ENCODE peak calls at places on chromosomes 11 and 22, in four cellular contexts. Q is K562, I is SK-N-SH, Z is HepG2. O is an unnamed sample.

GRCh38 chr11:108403072-108403471 is 64.3 kb downstream of the C11orf65 start:
- DNase-seq in Z (no peak), I (no peak), Q (no peak), O (no peak)

GRCh38 chr11:102343789-102344188 is 3.2 kb upstream of the BIRC2 start:
- DNase-seq in I (no peak), Q (no peak), Z (no peak), O (no peak)

GRCh38 chr11:64566042-64566914 is 24.7 kb upstream of the SLC22A12 start:
- DNase-seq in Q (peak), I (peak), Z (peak), O (peak)

GRCh38 chr22:39215430-39216142 is 29.2 kb downstream of the PDGFB start:
- DNase-seq in Z (no peak), I (no peak), Q (peak), O (peak)

GRCh38 chr11:61007383-61007970 is 36.0 kb downstream of the CD6 start:
- DNase-seq in Q (peak), Z (no peak), I (peak), O (peak)

GRCh38 chr11:2434008-2434407 is 10.3 kb downstream of the TRPM5 start:
- DNase-seq in Q (no peak), I (no peak), Z (no peak), O (no peak)

GRCh38 chr11:12185914-12186313 is 75.5 kb downstream of the MICAL2 start:
- DNase-seq in I (peak), Z (no peak), Q (no peak), O (no peak)

GRCh38 chr11:106470230-106470629 is 392.8 kb downstream of the AASDHPPT start:
- DNase-seq in I (no peak), Q (no peak), Z (no peak), O (no peak)

GRCh38 chr11:46745995-46746394 is 27.0 kb downstream of the F2 start:
- DNase-seq in Q (no peak), I (no peak), Z (no peak), O (no peak)

GRCh38 chr11:36510567-36511020 is 522 bp upstream of the TRAF6 start:
- DNase-seq in Z (no peak), I (no peak), Q (no peak), O (no peak)

GRCh38 chr11:3984896-3985295 is 109.7 kb upstream of the RRM1 start:
- DNase-seq in Z (no peak), I (peak), Q (peak), O (peak)

GRCh38 chr11:112784323-112785073 is 176.7 kb upstream of the NCAM1 start:
- DNase-seq in Z (no peak), Q (peak), I (peak), O (no peak)

GRCh38 chr11:66278396-66279091 is 569 bp downstream of the CNIH2 start:
- DNase-seq in Z (no peak), Q (peak), I (peak), O (no peak)

GRCh38 chr11:22193348-22194051 is 615 bp downstream of the ANO5 start:
- DNase-seq in Q (peak), Z (no peak), I (peak), O (peak)

GRCh38 chr11:12886508-12886907 is 122.6 kb upstream of the RASSF10 start:
- DNase-seq in Q (no peak), I (no peak), Z (no peak), O (no peak)

GRCh38 chr11:76552987-76553386 is 108.2 kb downstream of the EMSY start:
- DNase-seq in Z (no peak), I (no peak), Q (no peak), O (no peak)

GRCh38 chr22:35484651-35485372 is 55.8 kb upstream of the RASD2 start:
- DNase-seq in Q (no peak), I (no peak), Z (no peak), O (no peak)

GRCh38 chr11:79932612-79933011 is 491.8 kb upstream of the TENM4 start:
- DNase-seq in I (no peak), Q (no peak), Z (no peak), O (no peak)

GRCh38 chr11:7890417-7891179 is 40.5 kb downstream of the OR10A6 start:
- DNase-seq in Q (no peak), I (no peak), Z (no peak), O (no peak)

GRCh38 chr11:100316990-100317389 is 370.1 kb upstream of the ARHGAP42 start:
- DNase-seq in Z (no peak), I (no peak), Q (no peak), O (no peak)

GRCh38 chr22:40818192-40818746 is 877 bp downstream of the SLC25A17 start:
- DNase-seq in I (no peak), Z (no peak), Q (no peak), O (no peak)

GRCh38 chr11:95256204-95256819 is 25.3 kb upstream of the SESN3 start:
- DNase-seq in Z (no peak), I (no peak), Q (no peak), O (no peak)

GRCh38 chr11:59291228-59291627 is 67.5 kb upstream of the OR5AN1 start:
- DNase-seq in I (no peak), Q (no peak), Z (no peak), O (no peak)

GRCh38 chr11:332651-333480 is 12.2 kb upstream of the IFITM3 start:
- DNase-seq in I (no peak), Q (no peak), Z (no peak), O (no peak)

GRCh38 chr11:65133724-65134123 is 595 bp downstream of the SYVN1 start:
- DNase-seq in I (no peak), Z (no peak), Q (no peak), O (no peak)

GRCh38 chr11:71240865-71241691 is 11.3 kb downstream of the SHANK2 start:
- DNase-seq in I (peak), Z (peak), Q (no peak), O (peak)

GRCh38 chr11:34869425-34869824 is 46.8 kb downstream of the APIP start:
- DNase-seq in Z (peak), Q (peak), I (peak), O (peak)

GRCh38 chr22:38406617-38407016 is 48.4 kb downstream of the KCNJ4 start:
- DNase-seq in Z (no peak), I (no peak), Q (no peak), O (no peak)

DNA sequence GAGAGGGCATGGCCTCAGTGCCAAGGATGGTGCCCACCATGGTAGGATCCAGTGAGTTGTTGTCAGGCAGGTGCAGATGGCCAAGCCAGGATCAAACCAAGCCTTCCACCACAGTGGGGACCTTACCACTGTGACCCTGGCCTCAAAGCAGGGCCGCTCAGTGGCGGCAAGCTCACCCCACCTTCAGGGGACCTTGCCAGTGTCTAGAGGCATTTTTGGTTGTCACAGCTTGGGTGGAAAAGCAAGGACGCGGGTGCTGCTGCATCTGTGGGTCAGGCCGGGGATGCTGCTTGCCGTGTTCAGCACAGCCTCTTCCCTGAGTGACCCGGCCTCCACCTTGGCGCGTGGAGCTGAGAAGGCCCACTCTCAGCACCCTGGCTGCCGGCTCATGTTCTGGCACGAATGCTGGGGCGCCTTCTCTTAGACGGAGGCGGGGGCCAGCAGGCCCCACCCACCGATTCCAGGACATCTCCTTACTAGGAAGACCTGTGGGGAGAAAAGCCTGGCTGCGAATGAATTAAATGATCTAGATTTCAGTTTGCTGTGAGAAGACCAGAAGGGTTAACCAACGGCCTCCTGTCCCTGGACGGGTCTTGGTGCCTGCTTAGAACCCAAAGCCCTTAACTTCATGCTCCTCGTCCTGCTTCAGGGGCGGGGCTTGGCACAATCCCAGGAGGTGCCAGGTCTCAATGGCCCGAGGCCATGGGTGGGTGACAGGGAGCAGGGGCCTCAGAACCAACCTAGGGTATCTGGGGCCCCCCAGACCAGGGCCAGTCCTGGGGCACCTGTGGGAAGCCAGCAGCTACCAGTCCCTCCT is 18.9 kb downstream of the TRMU start:
- DNase-seq in Z (no peak), I (no peak), Q (no peak), O (no peak)
- TF ChIP-seq FOXJ3 in Z (no peak), I (no peak), Q (no peak), O (no peak)

GRCh38 chr11:58023435-58023931 is at the start of gene OR9Q1:
- DNase-seq in I (no peak), Q (no peak), Z (no peak), O (no peak)

GRCh38 chr11:58027341-58027740 is 3.4 kb upstream of the OR6Q1 start:
- DNase-seq in Z (no peak), Q (no peak), I (no peak), O (no peak)

GRCh38 chr11:58030653-58031052 is at the start of gene OR6Q1:
- DNase-seq in Z (no peak), Q (no peak), I (no peak), O (no peak)

GRCh38 chr11:58024601-58025091 is 965 bp downstream of the OR9Q1 start:
- DNase-seq in Q (no peak), Z (no peak), I (no peak), O (no peak)

DNA sequence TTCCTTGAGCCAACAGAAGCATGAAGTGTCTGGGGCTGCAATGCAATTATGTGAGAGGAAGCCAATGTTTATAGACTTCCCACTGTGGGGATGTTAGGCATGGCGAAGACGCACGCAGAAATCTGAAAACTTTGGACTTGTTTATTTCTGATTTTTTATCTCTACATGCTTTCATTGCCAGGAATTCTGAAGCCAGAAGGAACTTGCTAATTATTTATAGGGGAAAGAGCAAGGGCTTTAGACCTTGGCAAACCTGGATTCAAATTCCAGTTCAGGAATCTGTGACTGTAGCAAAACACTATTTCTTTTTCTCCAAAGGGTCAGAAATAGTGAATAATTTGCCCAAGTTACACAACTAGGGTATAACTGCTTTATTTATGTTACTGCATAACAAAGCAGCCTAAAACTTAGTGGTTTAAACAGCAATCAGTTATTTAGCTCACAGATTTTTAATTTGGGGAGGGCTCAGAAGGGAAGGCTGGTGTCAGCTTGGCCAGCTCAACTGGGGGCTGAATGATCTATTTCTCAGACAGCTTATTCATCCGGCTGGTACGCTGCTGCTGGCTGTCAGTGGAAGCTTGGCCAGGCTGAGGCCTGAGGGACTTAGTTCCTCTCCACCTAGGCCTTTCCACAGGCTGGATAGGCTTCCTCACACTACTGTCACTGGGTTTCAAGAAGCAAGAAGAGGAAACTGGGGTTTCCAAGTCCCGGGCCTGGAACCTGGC is 1.9 kb upstream of the OR6Q1 start:
- DNase-seq in Z (no peak), Q (no peak), I (no peak), O (no peak)
- TF ChIP-seq FOXJ3 in Z (no peak), Q (no peak), I (no peak), O (no peak)

GRCh38 chr11:20127671-20128527 is 32.4 kb downstream of the DBX1 start:
- DNase-seq in Z (peak), I (peak), Q (peak), O (peak)
- TF ChIP-seq FOXJ3 in Z (no peak), I (no peak), Q (no peak), O (no peak)

GRCh38 chr11:134024420-134025085 is 44.3 kb upstream of the JAM3 start:
- DNase-seq in Q (no peak), I (no peak), Z (no peak), O (no peak)
- TF ChIP-seq FOXJ3 in Q (no peak), I (no peak), Z (no peak), O (no peak)